ENCODE peak calls at places on chromosome 5, in six cellular contexts. P is neural progenitor cell, F is SK-N-SH, O is trophoblast cell, E is fibroblast of lung, L is GM23338. B is an unnamed sample.

GRCh38 chr5:109947667-109948066 is 257.9 kb downstream of the MAN2A1 start:
- DNase-seq in L (no peak), O (peak; percentile 74), F (no peak), P (no peak), E (no peak), B (no peak)

GRCh38 chr5:33806736-33807442 is 84.9 kb downstream of the ADAMTS12 start:
- DNase-seq in L (no peak), F (no peak), E (peak; percentile 84), O (no peak), P (no peak), B (peak; percentile 81)

GRCh38 chr5:150469718-150470470 is 20.4 kb upstream of the RPS14 start:
- DNase-seq in P (no peak), F (no peak), E (peak; percentile 99), O (peak; percentile 85), L (no peak), B (peak; percentile 99)

GRCh38 chr5:852431-853401 is 1.9 kb upstream of the ZDHHC11 start:
- DNase-seq in F (no peak), O (no peak), E (no peak), L (no peak), P (no peak), B (no peak)

GRCh38 chr5:1663186-1663585 is 136.5 kb downstream of the MRPL36 start:
- DNase-seq in E (no peak), L (no peak), O (no peak), P (no peak), F (no peak), B (no peak)

GRCh38 chr5:42502613-42503470 is 79.6 kb downstream of the GHR start:
- DNase-seq in F (no peak), L (no peak), P (no peak), E (no peak), O (no peak), B (no peak)

GRCh38 chr5:132279801-132280200 is 14.4 kb upstream of the SLC22A4 start:
- DNase-seq in P (no peak), E (no peak), L (no peak), F (no peak), O (no peak), B (no peak)

GRCh38 chr5:179438041-179438441 is 92.8 kb upstream of the ADAMTS2 start:
- DNase-seq in L (no peak), F (peak; percentile 91), E (no peak), P (no peak), O (no peak), B (no peak)

GRCh38 chr5:74257645-74258328 is 382.7 kb downstream of the ENC1 start:
- DNase-seq in O (no peak), P (no peak), E (peak; percentile 53), L (peak; percentile 30), F (no peak), B (peak; percentile 48)

GRCh38 chr5:154301726-154302125 is 111.2 kb downstream of the GALNT10 start:
- DNase-seq in O (no peak), L (no peak), E (no peak), F (no peak), P (no peak), B (no peak)

GRCh38 chr5:957730-958485 is 50.7 kb upstream of the NKD2 start:
- DNase-seq in F (peak; percentile 41), P (no peak), E (no peak), O (no peak), L (no peak), B (no peak)

GRCh38 chr5:10607023-10607665 is 43.3 kb downstream of the ANKRD33B start:
- DNase-seq in E (peak; percentile 89), F (no peak), O (no peak), L (peak; percentile 75), P (peak; percentile 59), B (peak; percentile 90)

GRCh38 chr5:51990661-51991180 is 607.5 kb downstream of the ISL1 start:
- DNase-seq in O (no peak), L (no peak), E (no peak), F (peak; percentile 37), P (no peak), B (no peak)

GRCh38 chr5:178466342-178466741 is 123.9 kb downstream of the COL23A1 start:
- DNase-seq in O (no peak), E (no peak), L (no peak), P (no peak), F (no peak), B (no peak)

GRCh38 chr5:120358949-120359348 is 105.2 kb upstream of the PRR16 start:
- DNase-seq in O (no peak), L (no peak), F (no peak), E (no peak), P (no peak), B (no peak)

GRCh38 chr5:116524966-116525365 is 49.7 kb downstream of the SEMA6A start:
- DNase-seq in P (no peak), E (no peak), O (no peak), F (no peak), L (no peak), B (no peak)

GRCh38 chr5:11595045-11595444 is 309.2 kb downstream of the CTNND2 start:
- DNase-seq in E (no peak), L (peak; percentile 8), O (no peak), P (no peak), F (no peak), B (no peak)

GRCh38 chr5:171436804-171437285 is 17.4 kb downstream of the FGF18 start:
- DNase-seq in O (no peak), P (no peak), F (no peak), L (no peak), E (no peak), B (no peak)

GRCh38 chr5:201672-202071 is 10.4 kb downstream of the LRRC14B start:
- DNase-seq in L (no peak), F (no peak), E (no peak), O (no peak), P (no peak), B (no peak)

GRCh38 chr5:151222769-151223446 is 984 bp downstream of the CCDC69 start:
- DNase-seq in L (peak; percentile 58), E (no peak), P (no peak), F (no peak), O (no peak), B (no peak)

GRCh38 chr5:37915078-37915736 is 75.4 kb upstream of the GDNF start:
- DNase-seq in L (no peak), F (no peak), P (no peak), E (no peak), O (no peak), B (no peak)

DNA sequence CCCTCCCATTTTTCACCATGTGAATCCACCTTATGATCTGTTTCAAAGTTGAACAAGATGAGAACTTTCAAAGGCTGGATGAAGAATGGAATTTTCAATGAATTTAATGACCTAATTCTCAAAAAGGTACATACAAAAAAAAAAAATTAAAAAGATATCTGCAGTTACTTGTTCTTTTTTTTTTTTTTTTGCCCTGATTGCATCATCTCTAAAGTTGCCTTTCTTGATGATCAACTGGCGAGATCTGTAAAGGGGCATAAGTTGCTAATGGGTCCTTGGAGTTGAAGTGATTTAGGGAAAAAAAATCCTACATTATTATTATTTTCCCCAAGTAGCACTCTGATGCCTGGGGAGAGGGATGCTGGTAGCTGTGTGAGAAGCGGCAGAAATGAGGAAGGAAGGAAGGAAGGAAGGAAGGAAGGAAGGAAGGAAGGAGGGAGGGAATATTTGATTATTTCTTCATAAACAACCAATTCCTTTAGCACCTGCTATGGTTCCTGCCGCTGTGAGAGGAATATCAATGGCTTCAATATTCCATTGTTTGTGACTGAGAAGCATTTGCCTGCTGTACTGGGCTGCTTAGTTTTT is 48.8 kb upstream of the CD180 start:
- DNase-seq in P (no peak), E (no peak), L (no peak), F (no peak), O (no peak), B (no peak)
- H2AFZ ChIP-seq in P (no peak overlapping the region), E (no peak overlapping the region), L (peak overlapping the region; percentile 45), F (no peak overlapping the region), O (no peak overlapping the region), B (no peak overlapping the region)

GRCh38 chr5:142082182-142082781 is 26.3 kb upstream of the NDFIP1 start:
- DNase-seq in P (no peak), O (no peak), F (no peak), E (no peak), L (peak; percentile 26), B (no peak)
- H3K4me2 ChIP-seq in P (peak overlapping the region; percentile 2), O (no peak overlapping the region), F (no peak overlapping the region), E (no peak overlapping the region), L (no peak overlapping the region), B (no peak overlapping the region)

DNA sequence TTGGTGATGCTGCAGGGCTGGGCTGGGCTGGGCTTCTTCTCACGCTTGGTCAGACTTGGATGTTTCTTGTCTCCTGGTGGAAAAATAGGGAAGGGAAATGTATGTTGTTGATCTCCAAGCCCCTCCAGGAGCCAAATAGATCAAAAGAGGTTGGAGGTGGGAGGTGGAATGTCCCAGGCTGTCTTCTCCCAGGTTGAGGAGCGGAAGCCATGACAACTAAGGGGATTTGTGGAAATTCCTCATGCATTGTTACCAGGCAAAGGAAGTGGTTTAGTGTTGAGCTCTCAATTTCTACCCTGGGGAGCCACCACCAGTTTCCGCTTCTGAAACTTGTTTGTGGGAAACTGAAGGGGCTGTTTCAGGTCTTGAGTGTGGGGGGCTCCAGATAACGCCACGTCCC is 79.0 kb downstream of the SPRY4 start:
- DNase-seq in O (no peak), F (no peak), L (peak; percentile 32), E (peak; percentile 43), P (peak; percentile 54), B (peak; percentile 32)
- H2AFZ ChIP-seq in O (peak overlapping the region; percentile 40), F (peak overlapping the region; percentile 45), L (peak overlapping the region; percentile 21), E (peak overlapping the region; percentile 22), P (peak overlapping the region; percentile 94), B (peak overlapping the region; percentile 67)

GRCh38 chr5:39076757-39077475 is 2.7 kb upstream of the RICTOR start:
- DNase-seq in O (no peak), L (no peak), P (no peak), E (peak; percentile 45), F (no peak), B (peak; percentile 30)

GRCh38 chr5:39074009-39074886 is at the start of gene RICTOR:
- DNase-seq in F (peak; percentile 97), O (peak; percentile 79), L (peak; percentile 89), E (peak; percentile 82), P (peak; percentile 95), B (peak; percentile 65)

GRCh38 chr5:39073759-39074008 is 515 bp downstream of the RICTOR start:
- DNase-seq in F (no peak), O (no peak), L (no peak), P (no peak), E (no peak), B (no peak)

GRCh38 chr5:39079147-39079546 is 4.9 kb upstream of the RICTOR start:
- DNase-seq in E (no peak), F (no peak), L (no peak), P (no peak), O (no peak), B (no peak)

DNA sequence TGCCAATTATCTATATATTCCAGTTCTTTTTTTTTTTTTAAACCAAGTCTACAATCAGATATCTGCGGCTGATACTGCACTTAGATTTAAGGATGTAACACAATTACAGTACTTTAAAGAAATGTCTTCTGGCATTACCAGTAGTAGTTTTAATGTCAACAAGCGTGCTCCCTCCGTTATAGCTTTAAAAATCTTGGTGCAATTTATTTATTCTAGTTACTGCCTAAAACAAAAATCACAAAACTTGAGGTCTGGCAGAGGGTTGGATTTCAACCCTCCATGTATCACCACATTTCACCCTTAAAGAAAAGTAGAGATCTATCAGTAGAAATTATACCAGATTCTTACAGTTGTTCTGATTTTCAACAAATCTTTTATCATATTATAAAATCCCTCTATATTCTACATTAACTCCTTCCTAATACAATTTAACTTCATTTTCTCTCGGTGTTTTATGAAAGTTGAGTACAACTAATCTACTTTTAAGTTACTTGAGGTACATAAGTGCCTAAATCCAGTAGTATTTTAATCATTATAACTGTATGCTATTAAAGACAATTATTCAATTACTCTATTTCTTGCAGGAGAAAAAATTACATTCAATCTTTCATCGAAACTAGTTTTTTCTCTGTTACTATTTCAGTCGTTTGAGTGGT is 2.0 kb upstream of the RICTOR start:
- DNase-seq in P (no peak), F (no peak), E (no peak), O (no peak), L (no peak), B (no peak)
- H3K4me2 ChIP-seq in P (no peak overlapping the region), F (no peak overlapping the region), E (peak overlapping the region; percentile 40), O (no peak overlapping the region), L (peak overlapping the region; percentile 93), B (peak overlapping the region; percentile 51)

GRCh38 chr5:56813302-56813701 is 2.0 kb upstream of the MAP3K1 start:
- DNase-seq in F (no peak), O (no peak), P (no peak), E (no peak), L (no peak), B (no peak)
- H2AFZ ChIP-seq in F (no peak overlapping the region), O (no peak overlapping the region), P (no peak overlapping the region), E (no peak overlapping the region), L (no peak overlapping the region), B (no peak overlapping the region)